ENCODE peak calls at places on chromosome 17, in eight cellular contexts. E is mucosa of descending colon, D is A549, Q is psoas muscle, C is neuronal stem cell, Z is breast epithelium, A is pancreas, X is Peyer's patch. T is an unnamed sample.
A peak's percentile ranks its signal among the peaks of the same experiment; 100 is the strongest.

GRCh38 chr17:64240261-64240740 is 22.8 kb downstream of the TEX2 start:
- DNase-seq in D (no peak), Q (no peak), A (no peak), C (no peak), X (no peak), E (no peak), Z (no peak), T (no peak)

GRCh38 chr17:33052856-33053255 is 61.2 kb downstream of the SPACA3 start:
- DNase-seq in D (no peak), E (no peak), X (no peak), A (no peak), C (no peak), Z (no peak), Q (no peak), T (no peak)

GRCh38 chr17:81295678-81296381 is 723 bp upstream of the SLC38A10 start:
- DNase-seq in E (peak; percentile 85), D (peak; percentile 83), C (no peak), A (peak; percentile 79), Z (peak; percentile 78), X (peak; percentile 69), Q (no peak), T (no peak)

GRCh38 chr17:15263206-15263579 is 1.9 kb downstream of the PMP22 start:
- DNase-seq in Z (peak; percentile 82), Q (peak; percentile 97), A (peak; percentile 33), E (peak; percentile 85), D (peak; percentile 84), C (peak; percentile 33), X (peak; percentile 28), T (no peak)

GRCh38 chr17:4557626-4558310 is 2.6 kb upstream of the MYBBP1A start:
- DNase-seq in E (peak; percentile 47), D (no peak), Q (peak; percentile 45), X (no peak), C (no peak), Z (no peak), A (no peak), T (no peak)

GRCh38 chr17:45722161-45722560 is 62.0 kb upstream of the CRHR1 start:
- DNase-seq in D (peak; percentile 69), Z (no peak), X (no peak), E (no peak), C (no peak), A (no peak), Q (no peak), T (no peak)

GRCh38 chr17:32998893-32999240 is 7.2 kb downstream of the SPACA3 start:
- DNase-seq in X (no peak), E (no peak), A (no peak), Z (no peak), D (peak; percentile 44), C (no peak), Q (no peak), T (no peak)

GRCh38 chr17:3905017-3905486 is 11.2 kb downstream of the P2RX1 start:
- DNase-seq in D (no peak), A (peak; percentile 90), X (peak; percentile 56), E (no peak), Q (no peak), Z (no peak), C (no peak), T (no peak)

GRCh38 chr17:16938496-16939270 is 33.2 kb downstream of the TNFRSF13B start:
- DNase-seq in D (no peak), E (no peak), A (peak; percentile 7), Z (no peak), Q (no peak), X (no peak), C (no peak), T (no peak)

GRCh38 chr17:6780886-6781285 is 4.9 kb downstream of the FBXO39 start:
- DNase-seq in E (no peak), Q (no peak), Z (no peak), A (no peak), X (no peak), D (no peak), C (no peak), T (no peak)

GRCh38 chr17:27543464-27543856 is 87.2 kb downstream of the KSR1 start:
- DNase-seq in C (no peak), E (no peak), Q (no peak), D (no peak), A (no peak), X (no peak), Z (no peak), T (no peak)

GRCh38 chr17:27542841-27543463 is 86.7 kb downstream of the KSR1 start:
- DNase-seq in Z (no peak), A (no peak), C (no peak), D (no peak), Q (no peak), X (no peak), E (no peak), T (no peak)

GRCh38 chr17:27544350-27545131 is 86.4 kb upstream of the LGALS9 start:
- DNase-seq in C (no peak), D (no peak), E (no peak), Q (no peak), A (no peak), Z (no peak), X (peak; percentile 41), T (no peak)

GRCh38 chr17:27545562-27546229 is 85.3 kb upstream of the LGALS9 start:
- DNase-seq in X (no peak), C (no peak), Q (no peak), E (no peak), D (no peak), Z (no peak), A (peak; percentile 81), T (no peak)

DNA sequence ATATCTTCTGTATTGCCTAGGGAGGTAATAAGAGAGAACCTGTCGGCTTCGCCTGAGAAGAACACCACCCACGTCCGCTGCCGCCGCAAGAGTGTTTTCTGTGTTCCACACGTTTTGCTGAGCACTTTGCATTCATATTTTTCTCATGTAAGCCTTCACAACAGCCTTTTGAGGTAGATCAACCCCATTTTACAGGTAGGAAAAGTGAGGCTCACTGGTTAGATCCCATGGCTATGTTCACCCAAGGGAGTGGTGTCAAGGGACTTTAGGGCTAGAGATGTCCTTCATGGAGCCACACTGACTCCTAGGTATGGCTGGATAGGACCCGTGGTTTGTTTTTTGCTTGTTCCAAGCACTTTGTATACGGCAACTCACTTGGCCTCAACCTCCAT is 87.0 kb upstream of the LGALS9 start:
- DNase-seq in Q (no peak), A (no peak), D (no peak), X (no peak), E (no peak), Z (no peak), C (no peak), T (no peak)
- H3K4me1 ChIP-seq in Q (peaks cover 15% of the 10 kb centered on the region), A (peaks cover 67% of the 10 kb centered on the region), D (peaks cover 87% of the 10 kb centered on the region), X (peaks cover 23% of the 10 kb centered on the region), E (peaks cover 23% of the 10 kb centered on the region), Z (peaks cover 6% of the 10 kb centered on the region), C (peaks cover 4% of the 10 kb centered on the region), T (peaks cover 13% of the 10 kb centered on the region)

GRCh38 chr17:59355695-59356323 is 24.4 kb downstream of the YPEL2 start:
- DNase-seq in E (no peak), Z (no peak), A (no peak), C (no peak), X (no peak), Q (no peak), D (no peak), T (no peak)

GRCh38 chr17:59357219-59357699 is 25.8 kb downstream of the YPEL2 start:
- DNase-seq in C (no peak), X (no peak), E (no peak), A (no peak), Q (no peak), D (no peak), Z (no peak), T (no peak)

GRCh38 chr17:59357929-59358328 is 26.5 kb downstream of the YPEL2 start:
- DNase-seq in D (no peak), Q (no peak), X (no peak), E (no peak), Z (no peak), A (no peak), C (no peak), T (no peak)

GRCh38 chr17:59355030-59355694 is 23.7 kb downstream of the YPEL2 start:
- DNase-seq in Q (no peak), X (no peak), E (no peak), C (no peak), D (no peak), A (no peak), Z (no peak), T (no peak)

DNA sequence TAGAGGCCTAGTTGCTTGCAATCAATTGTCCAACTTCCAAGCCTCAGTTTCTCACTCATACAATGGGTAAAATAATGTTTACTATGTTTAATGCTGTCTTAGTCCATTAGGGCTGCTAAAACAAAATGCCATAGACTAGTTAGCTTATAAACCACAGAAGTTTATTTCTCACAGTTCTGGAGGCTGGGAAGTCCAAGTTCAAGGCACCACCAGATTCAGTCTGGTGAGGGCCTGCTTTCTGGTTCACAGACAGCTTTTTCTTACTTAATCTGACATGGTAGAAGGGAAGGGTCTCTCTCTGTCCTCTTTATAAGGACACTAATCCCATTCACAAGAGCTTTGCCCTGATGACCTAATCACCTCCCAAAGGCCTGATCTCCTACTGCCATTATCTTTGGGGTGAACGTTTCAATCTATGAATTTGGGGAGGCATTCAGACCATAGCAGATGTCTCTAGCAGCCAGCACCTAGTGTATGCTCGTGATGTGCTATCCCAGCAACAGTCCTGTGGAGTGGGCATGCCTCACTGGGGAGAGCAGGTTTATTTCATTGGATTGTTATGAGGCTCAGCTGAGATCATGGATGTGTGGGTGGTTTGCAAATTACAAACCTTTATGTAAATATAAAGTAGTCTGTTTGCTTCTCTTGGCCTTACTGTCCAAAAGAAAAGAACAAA is 25.2 kb downstream of the YPEL2 start:
- DNase-seq in D (no peak), Q (no peak), Z (no peak), X (no peak), A (no peak), E (no peak), C (no peak), T (no peak)
- H3K4me1 ChIP-seq in D (peaks cover 8% of the 10 kb centered on the region), Q (peaks cover 85% of the 10 kb centered on the region), Z (no peaks in the 10 kb centered on the region), X (peaks cover 14% of the 10 kb centered on the region), A (peaks cover 31% of the 10 kb centered on the region), E (peaks cover 10% of the 10 kb centered on the region), C (peaks cover 6% of the 10 kb centered on the region), T (peaks cover 62% of the 10 kb centered on the region)

GRCh38 chr17:29291163-29291752 is 2.7 kb downstream of the NUFIP2 start:
- DNase-seq in Q (no peak), E (no peak), Z (no peak), C (peak; percentile 48), D (peak; percentile 79), X (no peak), A (no peak), T (no peak)
- H3K4me1 ChIP-seq in Q (peaks cover 41% of the 10 kb centered on the region), E (peaks cover 33% of the 10 kb centered on the region), Z (peaks cover 4% of the 10 kb centered on the region), C (peaks cover 1% of the 10 kb centered on the region), D (peaks cover 32% of the 10 kb centered on the region), X (no peaks in the 10 kb centered on the region), A (peaks cover 18% of the 10 kb centered on the region), T (peaks cover 66% of the 10 kb centered on the region)

GRCh38 chr17:78132767-78133178 is 2.2 kb downstream of the TMC8 start:
- DNase-seq in Z (no peak), E (no peak), X (no peak), A (no peak), C (no peak), Q (no peak), D (no peak), T (no peak)

GRCh38 chr17:78133179-78133951 is 2.8 kb downstream of the TMC8 start:
- DNase-seq in Q (peak; percentile 42), D (no peak), Z (no peak), E (no peak), C (no peak), X (no peak), A (no peak), T (no peak)

GRCh38 chr17:78134899-78135385 is 4.4 kb downstream of the TMC8 start:
- DNase-seq in A (no peak), E (peak; percentile 37), X (no peak), D (no peak), C (no peak), Q (no peak), Z (no peak), T (no peak)

GRCh38 chr17:78135858-78136500 is 5.4 kb downstream of the TMC8 start:
- DNase-seq in E (no peak), Q (no peak), D (no peak), X (no peak), A (no peak), C (no peak), Z (no peak), T (no peak)

GRCh38 chr17:78133971-78134898 is 3.7 kb downstream of the TMC8 start:
- DNase-seq in Z (no peak), D (peak; percentile 80), E (peak; percentile 89), X (peak; percentile 84), Q (peak; percentile 67), C (peak; percentile 54), A (no peak), T (peak; percentile 65)
- H3K4me1 ChIP-seq in Z (no peaks in the 10 kb centered on the region), D (peaks cover 2% of the 10 kb centered on the region), E (peaks cover 39% of the 10 kb centered on the region), X (peaks cover 46% of the 10 kb centered on the region), Q (no peaks in the 10 kb centered on the region), C (peaks cover 4% of the 10 kb centered on the region), A (peaks cover 5% of the 10 kb centered on the region), T (peaks cover 74% of the 10 kb centered on the region)

T was measured in CD8-positive, alpha-beta T cell.